ENCODE peak calls at places on chromosome 1, in seven cellular contexts. C is fibroblast of lung, K is foreskin fibroblast, V is cardiac muscle cell, W is AG04449, X is heart right ventricle, B is HFFc6. S is an unnamed sample.

GRCh38 chr1:91827094-91828006 is 58.6 kb downstream of the TGFBR3 start:
- DNase-seq in C (no peak), K (peak; percentile 68), V (no peak), W (no peak), X (peak; percentile 71), B (no peak), S (no peak)

GRCh38 chr1:245298781-245299180 is 144.0 kb downstream of the KIF26B start:
- DNase-seq in C (peak; percentile 82), K (peak; percentile 67), V (no peak), W (no peak), X (no peak), B (peak; percentile 26), S (no peak)

GRCh38 chr1:48947761-48948537 is 171.3 kb upstream of the BEND5 start:
- DNase-seq in C (peak; percentile 28), K (peak; percentile 2), V (no peak), W (no peak), X (no peak), B (no peak), S (no peak)

GRCh38 chr1:33039840-33040239 is 3.2 kb upstream of the AK2 start:
- DNase-seq in C (no peak), K (no peak), V (no peak), W (no peak), X (no peak), B (no peak), S (no peak)

GRCh38 chr1:5744911-5745431 is 247.3 kb downstream of the NPHP4 start:
- DNase-seq in C (no peak), K (peak; percentile 4), V (no peak), W (no peak), X (no peak), B (no peak), S (no peak)

GRCh38 chr1:77412069-77412793 is 130.4 kb downstream of the AK5 start:
- DNase-seq in C (peak; percentile 55), K (peak; percentile 71), V (no peak), W (no peak), X (no peak), B (peak; percentile 61), S (no peak)

GRCh38 chr1:48572632-48573258 is 100.7 kb upstream of the SPATA6 start:
- DNase-seq in C (peak; percentile 58), K (peak; percentile 64), V (peak; percentile 84), W (no peak), X (peak; percentile 14), B (no peak), S (no peak)

GRCh38 chr1:211833174-211833820 is 2.7 kb upstream of the LPGAT1 start:
- DNase-seq in C (no peak), K (no peak), V (no peak), W (no peak), X (no peak), B (no peak), S (no peak)

GRCh38 chr1:174273766-174274165 is 114.4 kb downstream of the RABGAP1L start:
- DNase-seq in C (no peak), K (no peak), V (no peak), W (no peak), X (no peak), B (no peak), S (no peak)

GRCh38 chr1:38772026-38772425 is 87.5 kb downstream of the RRAGC start:
- DNase-seq in C (no peak), K (no peak), V (no peak), W (no peak), X (no peak), B (no peak), S (no peak)

GRCh38 chr1:202952818-202953217 is 5.3 kb downstream of the ADIPOR1 start:
- DNase-seq in C (peak; percentile 58), K (peak; percentile 55), V (no peak), W (no peak), X (peak; percentile 51), B (no peak), S (no peak)

GRCh38 chr1:108606478-108606877 is 46.6 kb downstream of the EEIG2 start:
- DNase-seq in C (no peak), K (no peak), V (no peak), W (no peak), X (no peak), B (no peak), S (no peak)

GRCh38 chr1:228141082-228141870 is 1.2 kb downstream of the GUK1 start:
- DNase-seq in C (peak; percentile 33), K (peak; percentile 33), V (no peak), W (no peak), X (peak; percentile 81), B (no peak), S (no peak)

GRCh38 chr1:9196129-9197040 is 38.2 kb upstream of the H6PD start:
- DNase-seq in C (peak; percentile 87), K (peak; percentile 83), V (peak; percentile 78), W (no peak), X (peak; percentile 80), B (peak; percentile 73), S (peak; percentile 26)

GRCh38 chr1:166951050-166951449 is 24.3 kb downstream of the ILDR2 start:
- DNase-seq in C (no peak), K (no peak), V (no peak), W (no peak), X (no peak), B (no peak), S (no peak)

GRCh38 chr1:29586991-29587745 is 350.8 kb downstream of the PTPRU start:
- DNase-seq in C (peak; percentile 69), K (peak; percentile 8), V (no peak), W (no peak), X (no peak), B (no peak), S (no peak)

GRCh38 chr1:43074244-43074643 is 97.8 kb downstream of the EBNA1BP2 start:
- DNase-seq in C (no peak), K (no peak), V (peak; percentile 49), W (no peak), X (no peak), B (no peak), S (no peak)

DNA sequence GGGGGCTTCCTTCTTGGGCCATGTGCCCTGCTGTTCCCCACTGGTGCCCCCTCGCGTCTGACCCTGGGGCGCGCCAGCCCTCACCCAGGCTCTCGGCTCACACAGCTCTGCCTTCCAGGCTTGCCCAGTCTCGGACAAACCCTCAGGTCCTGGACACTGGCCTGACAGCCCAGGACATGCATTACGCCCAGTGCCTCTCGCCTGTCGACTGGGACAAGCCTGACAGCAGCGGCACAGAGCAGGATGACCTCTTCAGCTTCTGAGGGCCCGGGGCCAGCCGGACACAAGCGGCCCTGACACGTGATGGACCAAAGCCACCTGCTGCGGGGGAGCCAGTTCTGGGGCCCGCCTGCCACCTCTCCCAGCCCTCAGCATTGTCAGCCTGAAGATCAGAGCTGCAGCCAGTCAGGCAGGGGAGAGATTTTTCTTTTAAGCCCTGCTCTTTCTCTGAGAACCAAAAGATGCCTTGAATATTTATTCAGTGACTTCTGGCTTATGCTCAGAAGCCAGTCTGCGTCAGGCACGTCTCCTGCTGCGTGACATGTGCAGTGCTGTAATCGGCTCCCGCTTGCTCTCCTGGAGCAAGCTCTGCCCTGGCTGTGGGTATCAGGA is 23.4 kb downstream of the LDLRAP1 start:
- DNase-seq in C (peak; percentile 86), K (peak; percentile 90), V (peak; percentile 39), W (peak; percentile 78), X (peak; percentile 68), B (peak; percentile 83), S (no peak)
- TF ChIP-seq CTCF in C (peak; percentile 12), K (peak; percentile 15), V (no peak), W (peak; percentile 20), X (peak; percentile 12), B (peak; percentile 41), S (no peak)

GRCh38 chr1:15282810-15283474 is 35.9 kb downstream of the FHAD1 start:
- DNase-seq in C (no peak), K (no peak), V (no peak), W (no peak), X (peak; percentile 44), B (no peak), S (no peak)

GRCh38 chr1:15280416-15280815 is 33.4 kb downstream of the FHAD1 start:
- DNase-seq in C (no peak), K (no peak), V (no peak), W (no peak), X (no peak), B (no peak), S (no peak)

GRCh38 chr1:15286452-15286851 is 39.4 kb downstream of the FHAD1 start:
- DNase-seq in C (no peak), K (no peak), V (no peak), W (no peak), X (no peak), B (no peak), S (no peak)

GRCh38 chr1:15282038-15282437 is 35.0 kb downstream of the FHAD1 start:
- DNase-seq in C (no peak), K (no peak), V (no peak), W (no peak), X (no peak), B (no peak), S (no peak)

DNA sequence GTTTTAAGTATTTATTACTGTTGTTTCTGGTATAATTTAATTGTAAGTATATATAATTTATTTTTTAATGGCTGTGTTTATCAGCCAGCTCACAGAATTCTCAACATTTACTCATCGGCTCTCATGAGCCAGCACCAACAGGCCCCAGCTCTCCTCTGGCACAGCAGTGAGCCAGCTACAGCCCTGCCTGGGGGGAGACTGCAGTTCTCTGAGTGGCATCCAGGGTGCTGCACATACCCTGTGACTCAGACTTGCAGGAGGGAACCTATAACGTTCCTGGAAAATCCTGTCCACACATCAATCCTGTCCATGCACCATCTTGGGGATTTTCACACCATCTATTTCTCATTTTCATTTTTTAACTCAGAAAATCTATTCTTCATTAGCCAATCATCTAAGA is 36.5 kb downstream of the FHAD1 start:
- DNase-seq in C (peak; percentile 55), K (no peak), V (no peak), W (no peak), X (peak; percentile 30), B (peak; percentile 21), S (no peak)
- TF ChIP-seq CTCF in C (no peak), K (no peak), V (peak; percentile 9), W (no peak), X (peak; percentile 12), B (peak; percentile 33), S (no peak)

DNA sequence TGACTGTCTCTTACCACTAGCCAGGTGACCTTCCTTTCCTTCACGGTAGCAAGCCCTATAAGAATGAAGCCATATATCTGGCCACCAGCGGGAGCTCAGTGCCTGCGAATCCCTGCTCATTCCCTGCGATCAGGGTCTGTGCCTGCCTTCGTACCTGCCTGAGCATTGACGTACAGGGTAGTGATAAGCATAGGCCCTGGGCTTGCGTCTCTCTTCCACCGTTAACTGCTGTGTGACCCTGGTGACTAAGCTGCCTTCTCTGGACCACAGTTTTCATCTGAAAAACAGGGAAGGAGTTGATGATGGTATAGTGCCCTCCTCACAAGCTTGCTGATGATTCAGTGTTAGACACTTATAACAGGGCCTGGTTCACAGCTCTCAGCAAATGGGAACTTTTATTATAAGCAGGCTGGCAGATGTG is 4.1 kb downstream of the ZC3H12A start:
- DNase-seq in C (peak; percentile 80), K (peak; percentile 71), V (no peak), W (no peak), X (no peak), B (peak; percentile 82), S (peak; percentile 62)
- TF ChIP-seq CTCF in C (no peak), K (no peak), V (no peak), W (no peak), X (no peak), B (no peak), S (no peak)

DNA sequence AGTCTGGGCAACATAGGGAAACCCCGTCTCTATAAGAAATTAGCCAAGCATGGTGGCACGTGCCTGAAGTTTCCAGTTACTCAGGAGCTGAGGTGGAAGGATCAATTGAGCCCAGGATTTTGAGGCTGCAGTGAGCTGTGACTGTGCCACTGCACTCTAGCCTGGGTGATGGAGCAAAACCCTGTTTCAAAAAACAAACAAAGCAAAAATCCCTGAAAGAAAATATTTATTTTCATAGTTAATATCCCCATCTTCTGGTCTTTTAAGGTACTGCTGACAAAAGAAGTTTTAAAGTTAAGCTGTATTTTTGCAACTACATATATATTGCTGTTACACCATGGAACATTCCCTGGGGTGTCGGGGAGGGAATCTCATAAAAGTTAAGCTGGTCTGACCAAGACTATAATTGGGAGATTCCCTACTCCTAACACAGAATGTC is 26.0 kb downstream of the VAMP4 start:
- DNase-seq in C (no peak), K (peak; percentile 55), V (peak; percentile 1), W (no peak), X (no peak), B (peak; percentile 7), S (no peak)
- TF ChIP-seq CTCF in C (no peak), K (peak; percentile 43), V (peak; percentile 52), W (no peak), X (peak; percentile 63), B (peak; percentile 81), S (peak; percentile 4)